ENCODE peak calls at places on chromosomes 3 and 15, in five cellular contexts. P, S, G, F and Z are unnamed samples.

GRCh38 chr3:109098245-109098644 is 19.7 kb downstream of the MORC1 start:
- DNase-seq in P (peak; percentile 29), S (peak; percentile 26), G (no peak), F (peak; percentile 60), Z (no peak)

GRCh38 chr3:138459619-138460535 is 25.5 kb downstream of the ESYT3 start:
- DNase-seq in P (no peak), S (no peak), G (no peak), F (no peak), Z (no peak)

GRCh38 chr3:187020376-187020775 is 90.0 kb downstream of the ST6GAL1 start:
- DNase-seq in P (peak; percentile 7), S (peak; percentile 55), G (no peak), F (no peak), Z (no peak)

GRCh38 chr15:43285609-43286037 is 18.9 kb upstream of the TGM5 start:
- DNase-seq in P (peak; percentile 45), S (peak; percentile 77), G (peak; percentile 36), F (peak; percentile 42), Z (no peak)

GRCh38 chr3:151383111-151383510 is 1.4 kb downstream of the P2RY12 start:
- DNase-seq in P (no peak), S (no peak), G (no peak), F (no peak), Z (no peak)

GRCh38 chr3:50267280-50267913 is 1.6 kb upstream of the SEMA3B start:
- DNase-seq in P (peak; percentile 81), S (no peak), G (no peak), F (no peak), Z (no peak)

GRCh38 chr3:55923626-55924025 is 436.5 kb upstream of the WNT5A start:
- DNase-seq in P (no peak), S (no peak), G (no peak), F (no peak), Z (no peak)

GRCh38 chr15:75237316-75237982 is 20.7 kb upstream of the GOLGA6C start:
- DNase-seq in P (no peak), S (no peak), G (no peak), F (no peak), Z (no peak)

GRCh38 chr3:149512073-149512782 is 37.7 kb downstream of the TM4SF4 start:
- DNase-seq in P (peak; percentile 60), S (peak; percentile 75), G (no peak), F (peak; percentile 82), Z (peak; percentile 29)

GRCh38 chr3:23552506-23552905 is 253.2 kb upstream of the UBE2E1 start:
- DNase-seq in P (no peak), S (no peak), G (no peak), F (no peak), Z (no peak)

GRCh38 chr3:144265527-144266100 is 294.0 kb downstream of the DIPK2A start:
- DNase-seq in P (no peak), S (no peak), G (no peak), F (no peak), Z (no peak)

GRCh38 chr3:35296533-35296932 is 342.8 kb upstream of the ARPP21 start:
- DNase-seq in P (no peak), S (peak; percentile 56), G (no peak), F (no peak), Z (no peak)

GRCh38 chr3:7876741-7877297 is 624.8 kb upstream of the LMCD1 start:
- DNase-seq in P (no peak), S (no peak), G (no peak), F (peak; percentile 2), Z (no peak)

GRCh38 chr15:99721104-99721778 is 12.0 kb downstream of the LYSMD4 start:
- DNase-seq in P (no peak), S (no peak), G (no peak), F (no peak), Z (no peak)

GRCh38 chr3:197533396-197534347 is 22.1 kb downstream of the BDH1 start:
- DNase-seq in P (no peak), S (no peak), G (no peak), F (no peak), Z (no peak)

GRCh38 chr3:185744997-185745843 is 79.6 kb downstream of the IGF2BP2 start:
- DNase-seq in P (peak; percentile 59), S (peak; percentile 70), G (peak; percentile 64), F (no peak), Z (no peak)

GRCh38 chr15:31372635-31373091 is 46.0 kb downstream of the KLF13 start:
- DNase-seq in P (no peak), S (no peak), G (peak; percentile 34), F (no peak), Z (no peak)

GRCh38 chr3:36876181-36876936 is 68.5 kb downstream of the TRANK1 start:
- DNase-seq in P (no peak), S (peak; percentile 90), G (no peak), F (no peak), Z (peak; percentile 49)

GRCh38 chr3:37852097-37852496 is 9.6 kb upstream of the CTDSPL start:
- DNase-seq in P (no peak), S (no peak), G (no peak), F (no peak), Z (no peak)

GRCh38 chr3:142285057-142285666 is 59.8 kb upstream of the GK5 start:
- DNase-seq in P (no peak), S (no peak), G (no peak), F (no peak), Z (no peak)

GRCh38 chr3:31184257-31185003 is 290.0 kb upstream of the GADL1 start:
- DNase-seq in P (no peak), S (no peak), G (no peak), F (no peak), Z (no peak)

GRCh38 chr3:24168977-24169376 is 223.9 kb downstream of the NR1D2 start:
- DNase-seq in P (no peak), S (no peak), G (no peak), F (no peak), Z (no peak)

GRCh38 chr3:175726228-175726627 is 867.1 kb downstream of the NAALADL2 start:
- DNase-seq in P (no peak), S (no peak), G (no peak), F (peak; percentile 45), Z (no peak)

GRCh38 chr3:125916376-125916978 is 52.5 kb upstream of the ROPN1B start:
- DNase-seq in P (no peak), S (peak; percentile 97), G (peak; percentile 86), F (peak; percentile 100), Z (peak; percentile 86)

GRCh38 chr3:138578141-138578540 is 15.9 kb downstream of the CEP70 start:
- DNase-seq in P (no peak), S (peak; percentile 20), G (no peak), F (no peak), Z (no peak)

GRCh38 chr3:158727499-158728377 is 4.5 kb downstream of the RARRES1 start:
- DNase-seq in P (peak; percentile 80), S (peak; percentile 73), G (no peak), F (peak; percentile 80), Z (no peak)

GRCh38 chr3:69320867-69321266 is 65.0 kb downstream of the FRMD4B start:
- DNase-seq in P (no peak), S (peak; percentile 83), G (no peak), F (no peak), Z (no peak)

GRCh38 chr3:107117922-107118576 is 259.2 kb upstream of the CCDC54 start:
- DNase-seq in P (no peak), S (peak; percentile 55), G (peak; percentile 43), F (peak; percentile 59), Z (no peak)

DNA sequence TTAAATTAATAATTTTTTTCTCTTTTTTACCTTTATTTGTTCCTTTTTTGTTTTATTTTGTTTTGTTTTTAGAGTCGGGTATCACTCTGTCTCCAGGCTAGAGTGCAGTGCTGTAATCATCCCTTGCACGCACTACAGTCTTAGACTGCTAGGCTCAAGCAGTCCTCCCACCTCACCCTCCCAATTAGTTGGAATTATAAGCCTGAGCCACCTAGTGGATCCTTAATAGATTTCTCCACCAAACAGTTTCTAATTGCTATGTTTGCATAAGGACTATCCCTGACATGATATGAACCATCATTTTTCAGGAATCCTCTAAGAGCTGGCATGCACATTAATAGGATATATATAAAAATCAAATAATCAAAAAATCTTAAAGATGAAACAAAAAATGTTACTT is 993.2 kb downstream of the OTOL1 start:
- DNase-seq in P (no peak), S (no peak), G (no peak), F (peak; percentile 22), Z (no peak)
- TF ChIP-seq CTCF in P (no peak), S (no peak), G (no peak), F (peak; percentile 63), Z (no peak)

GRCh38 chr3:27244374-27244773 is 124.8 kb downstream of the NEK10 start:
- DNase-seq in P (no peak), S (no peak), G (no peak), F (no peak), Z (no peak)
- TF ChIP-seq CTCF in P (no peak), S (peak; percentile 12), G (no peak), F (no peak), Z (no peak)

DNA sequence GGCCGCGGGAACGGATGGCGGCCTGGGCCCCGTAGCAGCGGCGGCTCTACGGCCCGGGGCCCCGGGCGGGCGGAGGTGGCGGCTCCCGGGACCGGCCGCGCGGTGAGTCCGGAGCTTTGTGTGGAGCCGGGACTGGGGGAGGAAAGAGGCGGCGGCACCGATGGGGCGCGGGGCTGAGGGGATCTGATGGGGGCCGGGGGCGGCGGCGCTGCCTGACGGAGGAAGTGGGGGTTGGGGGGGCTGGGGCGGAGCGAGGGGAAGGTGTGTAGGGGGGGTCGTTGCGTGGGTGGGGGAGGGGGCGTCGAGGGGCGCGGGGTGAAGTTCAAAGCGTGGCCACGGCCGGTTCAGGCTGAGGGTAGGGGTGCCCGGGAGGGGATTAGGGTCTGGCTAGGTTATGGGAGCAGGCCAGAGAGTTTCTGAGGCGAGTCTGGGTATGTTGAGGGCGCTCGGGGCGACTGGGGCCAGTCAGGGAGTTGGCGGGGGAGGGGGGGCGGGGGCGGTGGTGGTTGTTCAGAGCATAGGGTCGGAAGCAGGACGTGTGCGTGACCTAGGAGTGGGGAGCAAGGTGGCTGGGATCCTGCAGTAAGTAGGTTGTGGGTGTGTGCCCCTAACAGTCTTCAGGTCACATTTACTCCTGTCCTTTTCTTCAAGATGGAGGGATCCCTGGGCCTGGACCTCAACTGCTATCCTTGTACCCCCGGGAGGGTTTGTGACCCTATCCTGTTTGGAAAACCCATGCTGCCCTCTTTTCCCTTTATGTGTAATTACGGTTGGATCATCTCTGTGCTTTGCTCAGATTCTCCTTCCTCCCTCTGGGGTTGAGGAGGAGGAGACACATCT is 579 bp downstream of the ZNF609 start:
- DNase-seq in P (peak; percentile 61), S (peak; percentile 63), G (peak; percentile 52), F (peak; percentile 26), Z (peak; percentile 23)
- TF ChIP-seq CTCF in P (no peak), S (no peak), G (peak; percentile 33), F (no peak), Z (no peak)

GRCh38 chr15:67723294-67724024 is 101.8 kb upstream of the SKOR1 start:
- DNase-seq in P (no peak), S (no peak), G (no peak), F (no peak), Z (no peak)

GRCh38 chr15:67721996-67722395 is 103.3 kb upstream of the SKOR1 start:
- DNase-seq in P (no peak), S (no peak), G (no peak), F (no peak), Z (no peak)

GRCh38 chr15:67720556-67721175 is 104.6 kb upstream of the SKOR1 start:
- DNase-seq in P (no peak), S (no peak), G (no peak), F (no peak), Z (no peak)

GRCh38 chr15:67724679-67725365 is 100.5 kb upstream of the SKOR1 start:
- DNase-seq in P (no peak), S (no peak), G (no peak), F (no peak), Z (no peak)

DNA sequence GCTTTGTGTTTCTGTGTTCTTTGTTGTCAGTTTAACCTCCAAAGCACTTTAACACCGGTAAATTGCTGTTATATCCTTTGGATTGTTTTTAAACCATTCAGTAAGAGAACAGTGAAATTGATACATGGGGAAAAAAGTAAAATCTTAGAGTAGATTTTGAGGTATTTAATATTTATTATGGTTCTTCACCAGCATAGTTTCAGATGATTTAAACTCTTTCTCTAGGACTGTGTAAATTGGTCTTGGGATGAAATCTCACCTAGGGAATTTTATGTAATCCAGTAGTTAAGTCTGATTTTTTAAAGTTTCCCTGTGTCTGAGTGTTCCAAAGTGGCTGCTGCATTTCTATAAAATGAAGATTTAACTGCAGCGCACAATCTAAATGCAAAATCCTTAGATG is 102.9 kb upstream of the SKOR1 start:
- DNase-seq in P (no peak), S (no peak), G (no peak), F (no peak), Z (no peak)
- TF ChIP-seq CTCF in P (no peak), S (no peak), G (no peak), F (no peak), Z (no peak)